ENCODE peak calls at places on chromosomes 1 and 21, in ten cellular contexts. R, A, G, M, Z, B, Y, H, C and T are unnamed samples.

GRCh38 chr21:36134820-36135390 is at the start of gene CBR3:
- DNase-seq in R (peak; percentile 34), A (no peak), G (peak; percentile 16), M (peak; percentile 23), Z (peak; percentile 75), B (no peak), Y (peak; percentile 60), H (peak; percentile 24), C (no peak), T (peak; percentile 59)

GRCh38 chr1:228014235-228014930 is 7.6 kb downstream of the WNT3A start:
- DNase-seq in R (no peak), A (peak; percentile 0), G (no peak), M (no peak), Z (no peak), B (peak; percentile 21), Y (peak; percentile 80), H (no peak), C (peak; percentile 12), T (no peak)

GRCh38 chr1:152886090-152886489 is 8.0 kb downstream of the SMCP start:
- DNase-seq in R (no peak), A (no peak), G (no peak), M (no peak), Z (no peak), B (no peak), Y (no peak), H (no peak), C (no peak), T (no peak)

GRCh38 chr1:180228648-180229482 is 1.2 kb upstream of the LHX4 start:
- DNase-seq in R (no peak), A (no peak), G (no peak), M (no peak), Z (peak; percentile 29), B (no peak), Y (no peak), H (no peak), C (peak; percentile 66), T (no peak)

GRCh38 chr1:19268445-19268844 is 16.8 kb downstream of the MRTO4 start:
- DNase-seq in R (no peak), A (no peak), G (no peak), M (no peak), Z (no peak), B (no peak), Y (no peak), H (no peak), C (no peak), T (no peak)

GRCh38 chr1:82386365-82387069 is 585.8 kb downstream of the ADGRL2 start:
- DNase-seq in R (no peak), A (no peak), G (no peak), M (no peak), Z (no peak), B (no peak), Y (no peak), H (no peak), C (no peak), T (no peak)

GRCh38 chr1:160206421-160207117 is 1.4 kb downstream of the PEA15 start:
- DNase-seq in R (no peak), A (no peak), G (peak; percentile 3), M (no peak), Z (no peak), B (peak; percentile 59), Y (no peak), H (no peak), C (no peak), T (no peak)

GRCh38 chr1:10642403-10643080 is 153.9 kb downstream of the CASZ1 start:
- DNase-seq in R (no peak), A (no peak), G (no peak), M (no peak), Z (no peak), B (no peak), Y (no peak), H (no peak), C (no peak), T (no peak)

GRCh38 chr1:153649867-153650235 is 8.7 kb upstream of the SNAPIN start:
- DNase-seq in R (peak; percentile 72), A (peak; percentile 42), G (no peak), M (no peak), Z (no peak), B (no peak), Y (peak; percentile 89), H (no peak), C (no peak), T (peak; percentile 42)

GRCh38 chr1:55378582-55378981 is 163.4 kb upstream of the USP24 start:
- DNase-seq in R (no peak), A (no peak), G (no peak), M (peak; percentile 28), Z (peak; percentile 57), B (peak; percentile 79), Y (peak; percentile 15), H (no peak), C (peak; percentile 60), T (peak; percentile 73)

GRCh38 chr1:15932612-15933011 is 43.3 kb downstream of the ZBTB17 start:
- DNase-seq in R (no peak), A (no peak), G (no peak), M (no peak), Z (no peak), B (no peak), Y (no peak), H (no peak), C (no peak), T (no peak)

GRCh38 chr1:50348449-50349241 is 74.6 kb downstream of the DMRTA2 start:
- DNase-seq in R (peak; percentile 51), A (peak; percentile 57), G (peak; percentile 36), M (peak; percentile 60), Z (peak; percentile 63), B (peak; percentile 83), Y (peak; percentile 65), H (no peak), C (peak; percentile 72), T (peak; percentile 48)

GRCh38 chr1:222390181-222390580 is 157.7 kb downstream of the HHIPL2 start:
- DNase-seq in R (no peak), A (no peak), G (no peak), M (no peak), Z (no peak), B (no peak), Y (no peak), H (no peak), C (no peak), T (no peak)

GRCh38 chr1:91687452-91687851 is 186.8 kb downstream of the CDC7 start:
- DNase-seq in R (no peak), A (no peak), G (no peak), M (no peak), Z (no peak), B (no peak), Y (no peak), H (no peak), C (no peak), T (no peak)

GRCh38 chr21:16133248-16133647 is 403.5 kb downstream of the USP25 start:
- DNase-seq in R (no peak), A (no peak), G (no peak), M (no peak), Z (no peak), B (no peak), Y (no peak), H (no peak), C (no peak), T (no peak)